ENCODE peak calls at places on chromosomes 5 and 9, in four cellular contexts. One of them, this sample, is unnamed.

GRCh38 chr5:62538017-62538942 is 40.3 kb upstream of the LRRC70 start:
- DNase-seq in H9: no peak
- DNase-seq in mesenchymal stem cell: peak
- DNase-seq in mesendoderm: peak
- DNase-seq in this sample: peak

GRCh38 chr5:108681079-108681921 is 66.4 kb upstream of the FER start:
- DNase-seq in mesendoderm: peak
- DNase-seq in mesenchymal stem cell: peak
- DNase-seq in H9: no peak
- DNase-seq in this sample: peak

GRCh38 chr5:124961517-124961916 is 215.1 kb upstream of the ZNF608 start:
- DNase-seq in H9: no peak
- DNase-seq in mesenchymal stem cell: no peak
- DNase-seq in mesendoderm: no peak
- DNase-seq in this sample: no peak

GRCh38 chr5:31047007-31047406 is 146.5 kb upstream of the CDH6 start:
- DNase-seq in mesenchymal stem cell: no peak
- DNase-seq in H9: no peak
- DNase-seq in mesendoderm: peak
- DNase-seq in this sample: no peak

GRCh38 chr5:16964821-16965220 is 28.7 kb upstream of the MYO10 start:
- DNase-seq in mesenchymal stem cell: no peak
- DNase-seq in mesendoderm: peak
- DNase-seq in H9: no peak
- DNase-seq in this sample: no peak

GRCh38 chr5:53303105-53303504 is 177.3 kb upstream of the FST start:
- DNase-seq in H9: no peak
- DNase-seq in mesendoderm: no peak
- DNase-seq in mesenchymal stem cell: peak
- DNase-seq in this sample: peak

GRCh38 chr5:173671121-173671949 is 54.9 kb upstream of the BOD1 start:
- DNase-seq in mesendoderm: peak
- DNase-seq in H9: peak
- DNase-seq in mesenchymal stem cell: no peak
- DNase-seq in this sample: no peak

GRCh38 chr5:73654171-73654811 is 28.3 kb downstream of the ARHGEF28 start:
- DNase-seq in H9: no peak
- DNase-seq in mesenchymal stem cell: peak
- DNase-seq in mesendoderm: no peak
- DNase-seq in this sample: peak

GRCh38 chr5:164052536-164053090 is 547.2 kb downstream of the MAT2B start:
- DNase-seq in mesendoderm: no peak
- DNase-seq in H9: no peak
- DNase-seq in mesenchymal stem cell: peak
- DNase-seq in this sample: peak

GRCh38 chr5:98497391-98497790 is 276.1 kb upstream of the RGMB start:
- DNase-seq in mesenchymal stem cell: peak
- DNase-seq in mesendoderm: no peak
- DNase-seq in H9: no peak
- DNase-seq in this sample: no peak

GRCh38 chr5:131324311-131324710 is 60.5 kb downstream of the CDC42SE2 start:
- DNase-seq in H9: no peak
- DNase-seq in mesenchymal stem cell: no peak
- DNase-seq in mesendoderm: no peak
- DNase-seq in this sample: no peak

GRCh38 chr9:104009853-104010252 is 84.3 kb upstream of the SMC2 start:
- DNase-seq in mesenchymal stem cell: peak
- DNase-seq in H9: no peak
- DNase-seq in mesendoderm: no peak
- DNase-seq in this sample: no peak

GRCh38 chr5:82635561-82636288 is 357.6 kb upstream of the RPS23 start:
- DNase-seq in H9: no peak
- DNase-seq in mesenchymal stem cell: no peak
- DNase-seq in mesendoderm: no peak
- DNase-seq in this sample: peak

GRCh38 chr9:79477955-79478751 is 93.6 kb upstream of the TLE4 start:
- DNase-seq in H9: peak
- DNase-seq in mesenchymal stem cell: peak
- DNase-seq in mesendoderm: peak
- DNase-seq in this sample: peak

GRCh38 chr5:154712518-154713437 is 42.4 kb upstream of the LARP1 start:
- DNase-seq in H9: peak
- DNase-seq in mesenchymal stem cell: peak
- DNase-seq in mesendoderm: peak
- DNase-seq in this sample: no peak

GRCh38 chr9:38038307-38039089 is 30.5 kb downstream of the SHB start:
- DNase-seq in mesendoderm: peak
- DNase-seq in H9: no peak
- DNase-seq in mesenchymal stem cell: peak
- DNase-seq in this sample: no peak

GRCh38 chr5:74127377-74128338 is 501.7 kb downstream of the ARHGEF28 start:
- DNase-seq in mesenchymal stem cell: no peak
- DNase-seq in mesendoderm: peak
- DNase-seq in H9: no peak
- DNase-seq in this sample: peak

GRCh38 chr9:120310035-120310434 is 269.9 kb downstream of the CDK5RAP2 start:
- DNase-seq in H9: peak
- DNase-seq in mesendoderm: no peak
- DNase-seq in mesenchymal stem cell: no peak
- DNase-seq in this sample: no peak

GRCh38 chr5:151911011-151911410 is 13.6 kb downstream of the GLRA1 start:
- DNase-seq in mesenchymal stem cell: no peak
- DNase-seq in H9: no peak
- DNase-seq in mesendoderm: no peak
- DNase-seq in this sample: no peak

GRCh38 chr5:62271370-62271769 is 34.6 kb upstream of the KIF2A start:
- DNase-seq in mesendoderm: no peak
- DNase-seq in mesenchymal stem cell: no peak
- DNase-seq in H9: no peak
- DNase-seq in this sample: no peak

GRCh38 chr9:93112116-93112863 is 16.3 kb downstream of the CARD19 start:
- DNase-seq in mesenchymal stem cell: no peak
- DNase-seq in mesendoderm: no peak
- DNase-seq in H9: no peak
- DNase-seq in this sample: no peak

DNA sequence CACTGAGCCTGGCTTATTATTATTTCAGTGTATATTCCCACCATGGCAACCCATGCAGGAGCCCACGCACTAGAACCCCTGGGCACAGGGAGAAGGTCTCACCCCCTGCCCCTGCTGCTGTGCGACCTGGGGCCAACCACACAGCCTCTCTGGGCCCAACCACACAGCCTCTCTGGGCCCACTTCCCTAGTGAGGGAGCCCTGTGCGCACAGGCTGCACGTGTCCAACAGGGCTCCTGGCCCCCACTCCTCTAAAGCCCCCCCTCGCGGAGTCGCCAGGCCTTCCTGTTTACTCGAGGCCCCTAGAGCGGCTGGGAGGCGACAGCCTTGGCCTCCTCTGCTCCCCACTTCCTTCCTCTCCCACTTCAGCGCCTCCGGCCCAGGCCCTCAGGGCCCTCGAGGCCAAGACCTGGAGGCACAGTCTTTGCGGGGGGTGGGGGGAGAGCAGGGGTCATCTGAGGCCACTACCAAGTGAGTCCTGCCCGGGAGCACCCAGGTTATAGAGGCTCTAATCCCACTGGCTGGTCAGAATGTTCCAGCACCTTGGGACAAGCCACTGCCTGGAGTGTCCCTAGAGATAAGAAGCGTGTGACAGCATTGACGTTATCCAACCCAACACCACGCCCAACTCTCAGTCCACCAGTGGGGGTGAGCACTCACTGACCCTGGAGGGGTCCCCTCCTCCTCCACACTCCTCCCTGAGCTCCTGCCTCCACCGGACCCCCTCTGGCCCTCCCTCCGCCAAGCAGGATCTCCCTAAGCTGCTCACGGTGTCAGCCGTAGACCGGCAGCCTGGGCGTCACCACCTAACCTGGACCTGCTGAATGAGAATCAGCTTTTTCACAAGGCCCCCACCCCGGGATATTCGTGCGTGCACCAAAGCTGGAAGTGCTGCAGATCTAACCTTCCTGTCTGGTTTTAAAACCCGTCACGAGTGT is 7.9 kb upstream of the ENG start:
- DNase-seq in mesenchymal stem cell: peak
- DNase-seq in H9: no peak
- DNase-seq in mesendoderm: no peak
- DNase-seq in this sample: no peak
- H2BK120ac ChIP-seq in mesenchymal stem cell: peak
- H2BK120ac ChIP-seq in H9: no peak
- H2BK120ac ChIP-seq in mesendoderm: no peak
- H2BK120ac ChIP-seq in this sample: no peak

GRCh38 chr5:149614034-149614907 is 33.0 kb downstream of the ARHGEF37 start:
- DNase-seq in H9: no peak
- DNase-seq in mesenchymal stem cell: no peak
- DNase-seq in mesendoderm: no peak
- DNase-seq in this sample: no peak
- H3K4ac ChIP-seq in H9: no peak
- H3K4ac ChIP-seq in mesenchymal stem cell: no peak
- H3K4ac ChIP-seq in mesendoderm: no peak
- H3K4ac ChIP-seq in this sample: no peak

GRCh38 chr9:131126059-131126426 is 657 bp downstream of the NUP214 start:
- DNase-seq in mesenchymal stem cell: no peak
- DNase-seq in mesendoderm: no peak
- DNase-seq in H9: no peak
- DNase-seq in this sample: no peak
- H2BK120ac ChIP-seq in mesenchymal stem cell: no peak
- H2BK120ac ChIP-seq in mesendoderm: no peak
- H2BK120ac ChIP-seq in H9: no peak
- H2BK120ac ChIP-seq in this sample: no peak

GRCh38 chr9:98178874-98179850 is 13.3 kb downstream of the CORO2A start:
- DNase-seq in H9: no peak
- DNase-seq in mesendoderm: no peak
- DNase-seq in mesenchymal stem cell: no peak
- DNase-seq in this sample: no peak

GRCh38 chr9:98182889-98183599 is 9.4 kb downstream of the CORO2A start:
- DNase-seq in mesenchymal stem cell: no peak
- DNase-seq in mesendoderm: no peak
- DNase-seq in H9: no peak
- DNase-seq in this sample: no peak

GRCh38 chr9:98181746-98182068 is 10.7 kb downstream of the CORO2A start:
- DNase-seq in mesendoderm: no peak
- DNase-seq in mesenchymal stem cell: no peak
- DNase-seq in H9: no peak
- DNase-seq in this sample: no peak

GRCh38 chr9:98182069-98182820 is 10.2 kb downstream of the CORO2A start:
- DNase-seq in H9: no peak
- DNase-seq in mesenchymal stem cell: peak
- DNase-seq in mesendoderm: peak
- DNase-seq in this sample: no peak

GRCh38 chr9:98180996-98181395 is 11.4 kb downstream of the CORO2A start:
- DNase-seq in mesenchymal stem cell: no peak
- DNase-seq in H9: no peak
- DNase-seq in mesendoderm: no peak
- DNase-seq in this sample: no peak
- H3K4ac ChIP-seq in mesenchymal stem cell: no peak
- H3K4ac ChIP-seq in H9: no peak
- H3K4ac ChIP-seq in mesendoderm: no peak
- H3K4ac ChIP-seq in this sample: no peak

GRCh38 chr9:106534800-106535199 is 328.2 kb upstream of the ZNF462 start:
- DNase-seq in mesenchymal stem cell: no peak
- DNase-seq in H9: no peak
- DNase-seq in mesendoderm: no peak
- DNase-seq in this sample: no peak
- H2BK120ac ChIP-seq in mesenchymal stem cell: no peak
- H2BK120ac ChIP-seq in H9: no peak
- H2BK120ac ChIP-seq in mesendoderm: no peak
- H2BK120ac ChIP-seq in this sample: no peak

GRCh38 chr5:167050568-167051214 is 1240.8 kb upstream of the WWC1 start:
- DNase-seq in H9: peak
- DNase-seq in mesendoderm: peak
- DNase-seq in mesenchymal stem cell: peak
- DNase-seq in this sample: no peak

GRCh38 chr5:167051369-167051768 is 1240.1 kb upstream of the WWC1 start:
- DNase-seq in mesenchymal stem cell: no peak
- DNase-seq in H9: no peak
- DNase-seq in mesendoderm: no peak
- DNase-seq in this sample: no peak

GRCh38 chr5:167049043-167049663 is 1242.3 kb upstream of the WWC1 start:
- DNase-seq in mesendoderm: peak
- DNase-seq in H9: peak
- DNase-seq in mesenchymal stem cell: peak
- DNase-seq in this sample: no peak

DNA sequence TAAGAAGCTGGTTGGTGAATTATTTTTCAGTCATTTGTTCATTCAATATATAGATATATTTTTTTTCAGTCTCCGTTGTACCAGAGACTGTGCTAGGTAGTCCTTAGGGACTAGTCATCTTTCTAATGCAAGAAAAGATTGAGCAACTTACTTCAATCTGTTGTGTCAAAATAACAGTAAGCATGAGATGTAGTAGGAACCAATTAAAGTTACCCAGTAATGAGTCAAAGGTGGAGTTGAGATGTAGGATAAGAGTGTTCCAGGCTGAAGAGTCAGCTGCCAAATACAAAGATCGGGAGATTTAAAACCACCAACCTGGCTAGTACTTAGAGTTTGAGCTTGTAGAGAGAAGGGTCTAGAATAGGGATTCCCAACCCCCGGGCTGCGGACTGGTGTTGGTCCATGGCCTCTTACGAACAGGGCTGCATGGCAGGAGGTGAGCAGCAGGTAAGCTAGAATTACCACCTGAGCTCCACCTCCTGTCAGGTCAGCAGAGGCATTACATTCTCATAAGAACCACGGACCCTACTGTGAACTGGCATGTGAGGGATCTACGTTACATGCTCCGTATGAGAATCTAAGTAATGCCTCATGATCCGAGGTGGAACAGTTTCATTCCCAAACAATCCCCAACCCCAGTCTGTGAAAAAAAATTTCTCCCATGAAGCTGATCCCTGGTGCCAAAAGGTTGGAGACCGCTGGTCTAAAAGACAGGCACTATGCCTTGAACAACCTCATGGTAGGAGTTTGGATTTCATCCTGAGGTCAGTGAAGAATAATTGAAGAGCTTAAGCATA is 1241.5 kb upstream of the WWC1 start:
- DNase-seq in H9: peak
- DNase-seq in mesendoderm: peak
- DNase-seq in mesenchymal stem cell: no peak
- DNase-seq in this sample: no peak
- H3K4ac ChIP-seq in H9: no peak
- H3K4ac ChIP-seq in mesendoderm: no peak
- H3K4ac ChIP-seq in mesenchymal stem cell: no peak
- H3K4ac ChIP-seq in this sample: no peak

GRCh38 chr9:12775963-12776774 is 1.3 kb downstream of the LURAP1L start:
- DNase-seq in mesenchymal stem cell: peak
- DNase-seq in mesendoderm: peak
- DNase-seq in H9: peak
- DNase-seq in this sample: peak

GRCh38 chr9:12774861-12775367 is at the start of gene LURAP1L:
- DNase-seq in mesendoderm: peak
- DNase-seq in mesenchymal stem cell: peak
- DNase-seq in H9: peak
- DNase-seq in this sample: peak

GRCh38 chr9:12773562-12773961 is 1.3 kb upstream of the LURAP1L start:
- DNase-seq in mesendoderm: no peak
- DNase-seq in H9: no peak
- DNase-seq in mesenchymal stem cell: no peak
- DNase-seq in this sample: peak

GRCh38 chr9:12776775-12777055 is 1.9 kb downstream of the LURAP1L start:
- DNase-seq in mesendoderm: no peak
- DNase-seq in mesenchymal stem cell: peak
- DNase-seq in H9: no peak
- DNase-seq in this sample: peak

GRCh38 chr9:12775373-12775962 is 648 bp downstream of the LURAP1L start:
- DNase-seq in mesenchymal stem cell: peak
- DNase-seq in mesendoderm: peak
- DNase-seq in H9: peak
- DNase-seq in this sample: no peak
- H2BK120ac ChIP-seq in mesenchymal stem cell: peak
- H2BK120ac ChIP-seq in mesendoderm: no peak
- H2BK120ac ChIP-seq in H9: no peak
- H2BK120ac ChIP-seq in this sample: peak

This sample was measured in IMR-90.